ENCODE peak calls at places on chromosomes 3 and 15, in ten cellular contexts. One of them, this sample, is unnamed.
A peak's percentile ranks its signal among the peaks of the same experiment; 100 is the strongest.

GRCh38 chr15:61064653-61065052 is 164.4 kb downstream of the RORA start:
- DNase-seq in ovary: no peak
- DNase-seq in A549: no peak
- DNase-seq in tibial nerve: no peak
- DNase-seq in H1: no peak
- DNase-seq in stomach: no peak
- DNase-seq in upper lobe of left lung: no peak
- DNase-seq in HepG2: no peak
- DNase-seq in transverse colon: no peak
- DNase-seq in sigmoid colon: no peak
- DNase-seq in this sample: no peak

GRCh38 chr3:43854916-43855315 is 164.2 kb downstream of the ABHD5 start:
- DNase-seq in ovary: no peak
- DNase-seq in A549: no peak
- DNase-seq in tibial nerve: no peak
- DNase-seq in H1: no peak
- DNase-seq in stomach: no peak
- DNase-seq in upper lobe of left lung: no peak
- DNase-seq in HepG2: no peak
- DNase-seq in transverse colon: no peak
- DNase-seq in sigmoid colon: no peak
- DNase-seq in this sample: no peak

GRCh38 chr15:75042730-75043508 is 19.5 kb downstream of the PPCDC start:
- DNase-seq in ovary: peak; percentile 54
- DNase-seq in A549: peak; percentile 76
- DNase-seq in tibial nerve: peak; percentile 47
- DNase-seq in H1: no peak
- DNase-seq in stomach: peak; percentile 86
- DNase-seq in upper lobe of left lung: peak; percentile 97
- DNase-seq in HepG2: peak; percentile 93
- DNase-seq in transverse colon: peak; percentile 91
- DNase-seq in sigmoid colon: peak; percentile 84
- DNase-seq in this sample: peak; percentile 87

GRCh38 chr3:190677001-190677400 is 163.1 kb downstream of the IL1RAP start:
- DNase-seq in ovary: no peak
- DNase-seq in A549: no peak
- DNase-seq in tibial nerve: no peak
- DNase-seq in H1: no peak
- DNase-seq in stomach: no peak
- DNase-seq in upper lobe of left lung: no peak
- DNase-seq in HepG2: no peak
- DNase-seq in transverse colon: no peak
- DNase-seq in sigmoid colon: no peak
- DNase-seq in this sample: no peak

GRCh38 chr3:27060336-27060735 is 308.8 kb downstream of the NEK10 start:
- DNase-seq in ovary: no peak
- DNase-seq in A549: no peak
- DNase-seq in tibial nerve: no peak
- DNase-seq in H1: no peak
- DNase-seq in stomach: no peak
- DNase-seq in upper lobe of left lung: no peak
- DNase-seq in HepG2: no peak
- DNase-seq in transverse colon: no peak
- DNase-seq in sigmoid colon: no peak
- DNase-seq in this sample: no peak

GRCh38 chr15:58522391-58522790 is 90.6 kb downstream of the LIPC start:
- DNase-seq in ovary: no peak
- DNase-seq in A549: no peak
- DNase-seq in tibial nerve: no peak
- DNase-seq in H1: no peak
- DNase-seq in stomach: no peak
- DNase-seq in upper lobe of left lung: peak; percentile 19
- DNase-seq in HepG2: no peak
- DNase-seq in transverse colon: no peak
- DNase-seq in sigmoid colon: no peak
- DNase-seq in this sample: no peak

GRCh38 chr3:106183762-106184391 is 315.1 kb upstream of the CBLB start:
- DNase-seq in ovary: no peak
- DNase-seq in A549: peak; percentile 6
- DNase-seq in tibial nerve: no peak
- DNase-seq in H1: no peak
- DNase-seq in stomach: no peak
- DNase-seq in upper lobe of left lung: no peak
- DNase-seq in HepG2: no peak
- DNase-seq in transverse colon: no peak
- DNase-seq in sigmoid colon: no peak
- DNase-seq in this sample: no peak

GRCh38 chr15:25763206-25763880 is 99.8 kb downstream of the ATP10A start:
- DNase-seq in ovary: no peak
- DNase-seq in A549: peak; percentile 35
- DNase-seq in tibial nerve: no peak
- DNase-seq in H1: no peak
- DNase-seq in stomach: peak; percentile 14
- DNase-seq in upper lobe of left lung: no peak
- DNase-seq in HepG2: no peak
- DNase-seq in transverse colon: no peak
- DNase-seq in sigmoid colon: no peak
- DNase-seq in this sample: no peak

GRCh38 chr3:59609967-59610366 is 560.1 kb upstream of the CFAP20DC start:
- DNase-seq in ovary: no peak
- DNase-seq in A549: no peak
- DNase-seq in tibial nerve: peak; percentile 8
- DNase-seq in H1: no peak
- DNase-seq in stomach: no peak
- DNase-seq in upper lobe of left lung: no peak
- DNase-seq in HepG2: no peak
- DNase-seq in transverse colon: no peak
- DNase-seq in sigmoid colon: peak; percentile 67
- DNase-seq in this sample: no peak

GRCh38 chr3:35675621-35676020 is 36.3 kb downstream of the ARPP21 start:
- DNase-seq in ovary: no peak
- DNase-seq in A549: no peak
- DNase-seq in tibial nerve: no peak
- DNase-seq in H1: no peak
- DNase-seq in stomach: no peak
- DNase-seq in upper lobe of left lung: no peak
- DNase-seq in HepG2: no peak
- DNase-seq in transverse colon: no peak
- DNase-seq in sigmoid colon: no peak
- DNase-seq in this sample: no peak

GRCh38 chr15:41966920-41967465 is 5.4 kb downstream of the EHD4 start:
- DNase-seq in ovary: no peak
- DNase-seq in A549: no peak
- DNase-seq in tibial nerve: no peak
- DNase-seq in H1: no peak
- DNase-seq in stomach: peak; percentile 20
- DNase-seq in upper lobe of left lung: no peak
- DNase-seq in HepG2: no peak
- DNase-seq in transverse colon: peak; percentile 6
- DNase-seq in sigmoid colon: no peak
- DNase-seq in this sample: peak; percentile 28

GRCh38 chr15:27241942-27242341 is 271.0 kb downstream of the GABRG3 start:
- DNase-seq in ovary: no peak
- DNase-seq in A549: peak; percentile 8
- DNase-seq in tibial nerve: no peak
- DNase-seq in H1: no peak
- DNase-seq in stomach: no peak
- DNase-seq in upper lobe of left lung: no peak
- DNase-seq in HepG2: no peak
- DNase-seq in transverse colon: no peak
- DNase-seq in sigmoid colon: no peak
- DNase-seq in this sample: no peak

GRCh38 chr15:71921191-71921590 is 110.8 kb downstream of the NR2E3 start:
- DNase-seq in ovary: no peak
- DNase-seq in A549: no peak
- DNase-seq in tibial nerve: no peak
- DNase-seq in H1: no peak
- DNase-seq in stomach: no peak
- DNase-seq in upper lobe of left lung: no peak
- DNase-seq in HepG2: no peak
- DNase-seq in transverse colon: no peak
- DNase-seq in sigmoid colon: no peak
- DNase-seq in this sample: no peak

GRCh38 chr15:84552896-84553295 is 47.9 kb upstream of the ZSCAN2 start:
- DNase-seq in ovary: no peak
- DNase-seq in A549: no peak
- DNase-seq in tibial nerve: no peak
- DNase-seq in H1: no peak
- DNase-seq in stomach: no peak
- DNase-seq in upper lobe of left lung: no peak
- DNase-seq in HepG2: no peak
- DNase-seq in transverse colon: no peak
- DNase-seq in sigmoid colon: no peak
- DNase-seq in this sample: no peak

GRCh38 chr3:119240101-119240581 is 537 bp downstream of the B4GALT4 start:
- DNase-seq in ovary: peak; percentile 50
- DNase-seq in A549: peak; percentile 64
- DNase-seq in tibial nerve: peak; percentile 24
- DNase-seq in H1: no peak
- DNase-seq in stomach: no peak
- DNase-seq in upper lobe of left lung: peak; percentile 30
- DNase-seq in HepG2: peak; percentile 77
- DNase-seq in transverse colon: peak; percentile 74
- DNase-seq in sigmoid colon: peak; percentile 69
- DNase-seq in this sample: no peak

GRCh38 chr3:98972155-98972554 is 70.7 kb upstream of the DCBLD2 start:
- DNase-seq in ovary: no peak
- DNase-seq in A549: peak; percentile 90
- DNase-seq in tibial nerve: no peak
- DNase-seq in H1: no peak
- DNase-seq in stomach: no peak
- DNase-seq in upper lobe of left lung: no peak
- DNase-seq in HepG2: peak; percentile 23
- DNase-seq in transverse colon: no peak
- DNase-seq in sigmoid colon: no peak
- DNase-seq in this sample: no peak

GRCh38 chr15:89360294-89360971 is 25.8 kb upstream of the POLG start:
- DNase-seq in ovary: no peak
- DNase-seq in A549: no peak
- DNase-seq in tibial nerve: no peak
- DNase-seq in H1: no peak
- DNase-seq in stomach: no peak
- DNase-seq in upper lobe of left lung: no peak
- DNase-seq in HepG2: no peak
- DNase-seq in transverse colon: no peak
- DNase-seq in sigmoid colon: no peak
- DNase-seq in this sample: no peak

GRCh38 chr3:14915636-14916222 is 31.7 kb upstream of the NR2C2 start:
- DNase-seq in ovary: no peak
- DNase-seq in A549: peak; percentile 20
- DNase-seq in tibial nerve: peak; percentile 13
- DNase-seq in H1: no peak
- DNase-seq in stomach: peak; percentile 1
- DNase-seq in upper lobe of left lung: no peak
- DNase-seq in HepG2: no peak
- DNase-seq in transverse colon: no peak
- DNase-seq in sigmoid colon: no peak
- DNase-seq in this sample: peak; percentile 40

GRCh38 chr3:49120096-49120437 is 556 bp downstream of the USP19 start:
- DNase-seq in ovary: no peak
- DNase-seq in A549: no peak
- DNase-seq in tibial nerve: no peak
- DNase-seq in H1: no peak
- DNase-seq in stomach: no peak
- DNase-seq in upper lobe of left lung: no peak
- DNase-seq in HepG2: no peak
- DNase-seq in transverse colon: no peak
- DNase-seq in sigmoid colon: no peak
- DNase-seq in this sample: no peak
- TF ChIP-seq EP300 in ovary: no peak
- TF ChIP-seq EP300 in A549: no peak
- TF ChIP-seq EP300 in tibial nerve: no peak
- TF ChIP-seq EP300 in H1: no peak
- TF ChIP-seq EP300 in stomach: no peak
- TF ChIP-seq EP300 in upper lobe of left lung: no peak
- TF ChIP-seq EP300 in HepG2: no peak
- TF ChIP-seq EP300 in transverse colon: no peak
- TF ChIP-seq EP300 in sigmoid colon: no peak
- TF ChIP-seq EP300 in this sample: no peak

DNA sequence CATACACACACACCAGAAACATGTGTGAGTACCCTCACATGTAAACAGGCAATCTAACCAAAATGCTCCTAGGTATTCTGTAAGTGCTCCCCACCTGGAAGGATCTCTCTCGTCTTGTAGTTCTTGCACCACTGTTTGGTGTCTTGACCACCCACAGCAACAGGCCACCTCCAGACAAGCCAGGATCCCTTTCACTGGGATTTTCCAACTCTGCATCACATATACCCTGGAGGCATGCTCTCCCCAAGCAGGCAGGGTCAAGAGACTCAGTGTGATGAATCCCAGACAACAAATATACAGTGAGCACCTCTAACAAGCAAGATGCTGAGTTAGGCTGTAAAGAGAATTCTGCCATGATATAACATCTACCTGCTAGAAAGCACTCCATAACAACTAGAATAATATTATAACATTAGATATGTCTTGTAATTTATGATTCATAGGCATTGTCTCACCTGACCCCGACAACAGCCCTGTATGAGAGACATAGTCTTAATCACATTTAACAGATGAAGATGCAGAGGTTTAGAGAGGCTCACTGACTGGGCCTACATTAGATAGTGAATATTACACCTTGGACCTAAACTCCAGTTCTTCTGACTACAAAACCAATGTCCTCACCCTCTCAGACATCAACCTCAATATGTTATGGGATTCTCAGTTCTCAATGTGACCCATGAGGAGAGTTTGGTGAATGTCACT is 76.5 kb upstream of the BCL6 start:
- DNase-seq in ovary: no peak
- DNase-seq in A549: no peak
- DNase-seq in tibial nerve: no peak
- DNase-seq in H1: no peak
- DNase-seq in stomach: no peak
- DNase-seq in upper lobe of left lung: no peak
- DNase-seq in HepG2: no peak
- DNase-seq in transverse colon: no peak
- DNase-seq in sigmoid colon: no peak
- DNase-seq in this sample: no peak
- TF ChIP-seq CTCF in ovary: no peak
- TF ChIP-seq CTCF in A549: no peak
- TF ChIP-seq CTCF in tibial nerve: no peak
- TF ChIP-seq CTCF in H1: no peak
- TF ChIP-seq CTCF in stomach: no peak
- TF ChIP-seq CTCF in upper lobe of left lung: no peak
- TF ChIP-seq CTCF in HepG2: no peak
- TF ChIP-seq CTCF in transverse colon: no peak
- TF ChIP-seq CTCF in sigmoid colon: no peak
- TF ChIP-seq CTCF in this sample: no peak

GRCh38 chr3:38649500-38650247 is at the start of gene SCN5A:
- DNase-seq in ovary: peak; percentile 40
- DNase-seq in A549: peak; percentile 29
- DNase-seq in tibial nerve: no peak
- DNase-seq in H1: no peak
- DNase-seq in stomach: peak; percentile 50
- DNase-seq in upper lobe of left lung: peak; percentile 37
- DNase-seq in HepG2: no peak
- DNase-seq in transverse colon: peak; percentile 50
- DNase-seq in sigmoid colon: peak; percentile 63
- DNase-seq in this sample: no peak
- H3K27ac ChIP-seq in ovary: no peak within 1 kb of the TSS
- H3K27ac ChIP-seq in A549: peak within 1 kb of the TSS; percentile 45
- H3K27ac ChIP-seq in tibial nerve: no peak within 1 kb of the TSS
- H3K27ac ChIP-seq in H1: no peak within 1 kb of the TSS
- H3K27ac ChIP-seq in stomach: no peak within 1 kb of the TSS
- H3K27ac ChIP-seq in upper lobe of left lung: no peak within 1 kb of the TSS
- H3K27ac ChIP-seq in HepG2: no peak within 1 kb of the TSS
- H3K27ac ChIP-seq in transverse colon: no peak within 1 kb of the TSS
- H3K27ac ChIP-seq in sigmoid colon: no peak within 1 kb of the TSS
- H3K27ac ChIP-seq in this sample: no peak within 1 kb of the TSS

GRCh38 chr3:17645074-17645698 is 97.2 kb downstream of the TBC1D5 start:
- DNase-seq in ovary: no peak
- DNase-seq in A549: peak; percentile 71
- DNase-seq in tibial nerve: peak; percentile 69
- DNase-seq in H1: no peak
- DNase-seq in stomach: no peak
- DNase-seq in upper lobe of left lung: no peak
- DNase-seq in HepG2: peak; percentile 67
- DNase-seq in transverse colon: no peak
- DNase-seq in sigmoid colon: no peak
- DNase-seq in this sample: no peak
- TF ChIP-seq EP300 in ovary: no peak
- TF ChIP-seq EP300 in A549: no peak
- TF ChIP-seq EP300 in tibial nerve: no peak
- TF ChIP-seq EP300 in H1: no peak
- TF ChIP-seq EP300 in stomach: no peak
- TF ChIP-seq EP300 in upper lobe of left lung: no peak
- TF ChIP-seq EP300 in HepG2: no peak
- TF ChIP-seq EP300 in transverse colon: no peak
- TF ChIP-seq EP300 in sigmoid colon: no peak
- TF ChIP-seq EP300 in this sample: no peak

This sample was measured in suprapubic skin.